ENCODE peak calls at places on chromosomes 7 and 10, in four cellular contexts. L is GM13977; R is GM04504; G is naive thymus-derived CD8-positive, alpha-beta T cell. H is an unnamed sample.

GRCh38 chr10:31120392-31120791 is 88.7 kb upstream of the ZNF438 start:
- DNase-seq in L (no peak), R (no peak), G (no peak), H (no peak)

GRCh38 chr10:96236876-96237275 is 34.5 kb downstream of the BLNK start:
- DNase-seq in L (no peak), R (no peak), G (no peak), H (no peak)

GRCh38 chr7:85135931-85136330 is 50.9 kb downstream of the SEMA3D start:
- DNase-seq in L (no peak), R (peak; percentile 40), G (no peak), H (no peak)

GRCh38 chr10:57657164-57657765 is 610.4 kb downstream of the IPMK start:
- DNase-seq in L (peak; percentile 29), R (peak; percentile 15), G (no peak), H (peak; percentile 65)

GRCh38 chr7:97094531-97094930 is 23.0 kb upstream of the SDHAF3 start:
- DNase-seq in L (no peak), R (no peak), G (no peak), H (no peak)

GRCh38 chr7:47303695-47304453 is 278.0 kb downstream of the TNS3 start:
- DNase-seq in L (no peak), R (no peak), G (no peak), H (no peak)

GRCh38 chr10:123147635-123148413 is at the start of gene HMX2:
- DNase-seq in L (peak; percentile 81), R (no peak), G (no peak), H (peak; percentile 87)

GRCh38 chr10:97356318-97356914 is 21.9 kb upstream of the FRAT2 start:
- DNase-seq in L (no peak), R (peak; percentile 71), G (no peak), H (no peak)

GRCh38 chr10:70352401-70353097 is 29.9 kb downstream of the LRRC20 start:
- DNase-seq in L (no peak), R (no peak), G (no peak), H (no peak)

GRCh38 chr10:101444058-101444457 is 90.1 kb downstream of the BTRC start:
- DNase-seq in L (peak; percentile 12), R (no peak), G (peak; percentile 3), H (no peak)

GRCh38 chr7:55629051-55629677 is 56.9 kb upstream of the VOPP1 start:
- DNase-seq in L (no peak), R (no peak), G (no peak), H (no peak)

GRCh38 chr10:92847185-92847864 is 995 bp upstream of the EXOC6 start:
- DNase-seq in L (no peak), R (no peak), G (no peak), H (no peak)

GRCh38 chr7:34486371-34486770 is 171.6 kb upstream of the NPSR1 start:
- DNase-seq in L (no peak), R (no peak), G (no peak), H (no peak)

GRCh38 chr7:149181136-149181790 is 14.1 kb upstream of the ZNF282 start:
- DNase-seq in L (no peak), R (no peak), G (no peak), H (no peak)

GRCh38 chr7:138478499-138478908 is 18.4 kb downstream of the TRIM24 start:
- DNase-seq in L (peak; percentile 23), R (no peak), G (no peak), H (no peak)

GRCh38 chr10:85044-85443 is 35.9 kb upstream of the TUBB8 start:
- DNase-seq in L (no peak), R (no peak), G (no peak), H (no peak)

GRCh38 chr7:20894806-20895205 is 108.1 kb upstream of the SP8 start:
- DNase-seq in L (no peak), R (no peak), G (no peak), H (no peak)

GRCh38 chr10:30557884-30558283 is 71.7 kb downstream of the LYZL2 start:
- DNase-seq in L (no peak), R (no peak), G (no peak), H (no peak)

GRCh38 chr7:15457959-15458955 is 103.6 kb downstream of the AGMO start:
- DNase-seq in L (no peak), R (no peak), G (no peak), H (no peak)

GRCh38 chr7:149716007-149716931 is 57.1 kb downstream of the ZNF467 start:
- DNase-seq in L (no peak), R (no peak), G (no peak), H (no peak)

GRCh38 chr10:23362879-23363787 is 18.5 kb upstream of the C10orf67 start:
- DNase-seq in L (peak; percentile 34), R (no peak), G (peak; percentile 74), H (no peak)

GRCh38 chr7:314853-315252 is 24.9 kb downstream of the FOXL3 start:
- DNase-seq in L (no peak), R (no peak), G (no peak), H (no peak)

GRCh38 chr10:47296111-47296894 is 3.7 kb upstream of the GDF10 start:
- DNase-seq in L (no peak), R (no peak), G (no peak), H (no peak)

GRCh38 chr10:62636825-62637248 is 167.7 kb upstream of the ADO start:
- DNase-seq in L (no peak), R (no peak), G (no peak), H (no peak)

GRCh38 chr10:124717911-124718734 is 26.1 kb downstream of the FAM53B start:
- DNase-seq in L (peak; percentile 56), R (no peak), G (peak; percentile 81), H (no peak)

GRCh38 chr10:2897619-2898508 is 169.5 kb upstream of the PFKP start:
- DNase-seq in L (no peak), R (no peak), G (no peak), H (peak; percentile 8)

GRCh38 chr7:87474046-87474445 is 1.4 kb downstream of the ABCB4 start:
- DNase-seq in L (no peak), R (no peak), G (no peak), H (no peak)

GRCh38 chr7:2554654-2555053 is 670 bp downstream of the BRAT1 start:
- DNase-seq in L (peak; percentile 38), R (no peak), G (no peak), H (peak; percentile 57)

GRCh38 chr7:159136846-159137245 is 7.8 kb downstream of the VIPR2 start:
- DNase-seq in L (no peak), R (no peak), G (no peak), H (peak; percentile 37)

GRCh38 chr10:94274142-94274787 is 88.5 kb downstream of the NOC3L start:
- DNase-seq in L (no peak), R (peak; percentile 22), G (no peak), H (no peak)

GRCh38 chr7:131219277-131220041 is 108.2 kb upstream of the MKLN1 start:
- DNase-seq in L (peak; percentile 43), R (no peak), G (no peak), H (no peak)

GRCh38 chr7:121337398-121337797 is 8.6 kb downstream of the WNT16 start:
- DNase-seq in L (peak; percentile 12), R (no peak), G (no peak), H (no peak)

GRCh38 chr7:24199978-24200377 is 84.0 kb upstream of the NPY start:
- DNase-seq in L (no peak), R (no peak), G (peak; percentile 34), H (no peak)

GRCh38 chr10:71538608-71539260 is 142.0 kb downstream of the CDH23 start:
- DNase-seq in L (no peak), R (no peak), G (no peak), H (no peak)

GRCh38 chr7:84261509-84261908 is 66.9 kb upstream of the SEMA3A start:
- DNase-seq in L (no peak), R (no peak), G (no peak), H (no peak)

GRCh38 chr10:43220971-43221418 is 45.9 kb downstream of the RASGEF1A start:
- DNase-seq in L (no peak), R (no peak), G (no peak), H (no peak)